ENCODE peak calls at places on chromosomes 7 and 10, in eight cellular contexts. One of them, this sample, is unnamed.

GRCh38 chr10:110007171-110007700 is 548 bp upstream of the ADD3 start:
- DNase-seq in naive thymus-derived CD4-positive, alpha-beta T cell: peak
- DNase-seq in left lung: peak
- DNase-seq in cardiac fibroblast: no peak
- DNase-seq in SK-N-SH: no peak
- DNase-seq in BJ: no peak
- DNase-seq in adrenal gland: no peak
- DNase-seq in fibroblast of the aortic adventitia: no peak
- DNase-seq in this sample: no peak

GRCh38 chr10:32692174-32692573 is 246.2 kb downstream of the CCDC7 start:
- DNase-seq in naive thymus-derived CD4-positive, alpha-beta T cell: no peak
- DNase-seq in left lung: no peak
- DNase-seq in cardiac fibroblast: peak
- DNase-seq in SK-N-SH: no peak
- DNase-seq in BJ: no peak
- DNase-seq in adrenal gland: no peak
- DNase-seq in fibroblast of the aortic adventitia: peak
- DNase-seq in this sample: peak

GRCh38 chr7:29255839-29256782 is 61.5 kb downstream of the CHN2 start:
- DNase-seq in naive thymus-derived CD4-positive, alpha-beta T cell: no peak
- DNase-seq in left lung: no peak
- DNase-seq in cardiac fibroblast: peak
- DNase-seq in SK-N-SH: no peak
- DNase-seq in BJ: no peak
- DNase-seq in adrenal gland: no peak
- DNase-seq in fibroblast of the aortic adventitia: peak
- DNase-seq in this sample: no peak

GRCh38 chr10:116324227-116324950 is at the start of gene CCDC172:
- DNase-seq in naive thymus-derived CD4-positive, alpha-beta T cell: no peak
- DNase-seq in left lung: no peak
- DNase-seq in cardiac fibroblast: no peak
- DNase-seq in SK-N-SH: no peak
- DNase-seq in BJ: no peak
- DNase-seq in adrenal gland: no peak
- DNase-seq in fibroblast of the aortic adventitia: no peak
- DNase-seq in this sample: no peak

GRCh38 chr7:117873056-117873932 is at the start of gene CTTNBP2:
- DNase-seq in naive thymus-derived CD4-positive, alpha-beta T cell: peak
- DNase-seq in left lung: peak
- DNase-seq in cardiac fibroblast: peak
- DNase-seq in SK-N-SH: peak
- DNase-seq in BJ: no peak
- DNase-seq in adrenal gland: peak
- DNase-seq in fibroblast of the aortic adventitia: peak
- DNase-seq in this sample: peak

GRCh38 chr7:74480861-74481417 is 27.2 kb downstream of the GTF2IRD1 start:
- DNase-seq in naive thymus-derived CD4-positive, alpha-beta T cell: no peak
- DNase-seq in left lung: peak
- DNase-seq in cardiac fibroblast: peak
- DNase-seq in SK-N-SH: no peak
- DNase-seq in BJ: peak
- DNase-seq in adrenal gland: peak
- DNase-seq in fibroblast of the aortic adventitia: peak
- DNase-seq in this sample: no peak

GRCh38 chr7:141408440-141408839 is 142.8 kb upstream of the AGK start:
- DNase-seq in naive thymus-derived CD4-positive, alpha-beta T cell: no peak
- DNase-seq in left lung: no peak
- DNase-seq in cardiac fibroblast: no peak
- DNase-seq in SK-N-SH: no peak
- DNase-seq in BJ: no peak
- DNase-seq in adrenal gland: no peak
- DNase-seq in fibroblast of the aortic adventitia: no peak
- DNase-seq in this sample: no peak

GRCh38 chr10:110462308-110463095 is 35.2 kb upstream of the DUSP5 start:
- DNase-seq in naive thymus-derived CD4-positive, alpha-beta T cell: peak
- DNase-seq in left lung: no peak
- DNase-seq in cardiac fibroblast: no peak
- DNase-seq in SK-N-SH: no peak
- DNase-seq in BJ: no peak
- DNase-seq in adrenal gland: no peak
- DNase-seq in fibroblast of the aortic adventitia: no peak
- DNase-seq in this sample: no peak

GRCh38 chr10:79347894-79348639 is 798 bp downstream of the PPIF start:
- DNase-seq in naive thymus-derived CD4-positive, alpha-beta T cell: peak
- DNase-seq in left lung: peak
- DNase-seq in cardiac fibroblast: peak
- DNase-seq in SK-N-SH: peak
- DNase-seq in BJ: no peak
- DNase-seq in adrenal gland: peak
- DNase-seq in fibroblast of the aortic adventitia: peak
- DNase-seq in this sample: peak

GRCh38 chr10:6221971-6222751 is 19.4 kb downstream of the PFKFB3 start:
- DNase-seq in naive thymus-derived CD4-positive, alpha-beta T cell: no peak
- DNase-seq in left lung: no peak
- DNase-seq in cardiac fibroblast: no peak
- DNase-seq in SK-N-SH: peak
- DNase-seq in BJ: no peak
- DNase-seq in adrenal gland: no peak
- DNase-seq in fibroblast of the aortic adventitia: peak
- DNase-seq in this sample: no peak

GRCh38 chr10:68023292-68023691 is 51.8 kb downstream of the HERC4 start:
- DNase-seq in naive thymus-derived CD4-positive, alpha-beta T cell: no peak
- DNase-seq in left lung: no peak
- DNase-seq in cardiac fibroblast: no peak
- DNase-seq in SK-N-SH: no peak
- DNase-seq in BJ: no peak
- DNase-seq in adrenal gland: no peak
- DNase-seq in fibroblast of the aortic adventitia: no peak
- DNase-seq in this sample: no peak

GRCh38 chr7:27151341-27151944 is 940 bp downstream of the HOXA3 start:
- DNase-seq in naive thymus-derived CD4-positive, alpha-beta T cell: no peak
- DNase-seq in left lung: peak
- DNase-seq in cardiac fibroblast: no peak
- DNase-seq in SK-N-SH: no peak
- DNase-seq in BJ: no peak
- DNase-seq in adrenal gland: no peak
- DNase-seq in fibroblast of the aortic adventitia: no peak
- DNase-seq in this sample: no peak

GRCh38 chr7:133853706-133854276 is 273.3 kb upstream of the LRGUK start:
- DNase-seq in naive thymus-derived CD4-positive, alpha-beta T cell: no peak
- DNase-seq in left lung: no peak
- DNase-seq in cardiac fibroblast: peak
- DNase-seq in SK-N-SH: peak
- DNase-seq in BJ: peak
- DNase-seq in adrenal gland: no peak
- DNase-seq in fibroblast of the aortic adventitia: peak
- DNase-seq in this sample: peak

GRCh38 chr10:11706911-11707567 is 35.1 kb upstream of the ECHDC3 start:
- DNase-seq in naive thymus-derived CD4-positive, alpha-beta T cell: no peak
- DNase-seq in left lung: no peak
- DNase-seq in cardiac fibroblast: no peak
- DNase-seq in SK-N-SH: no peak
- DNase-seq in BJ: no peak
- DNase-seq in adrenal gland: no peak
- DNase-seq in fibroblast of the aortic adventitia: no peak
- DNase-seq in this sample: no peak

GRCh38 chr7:151060416-151061234 is 1.2 kb downstream of the SLC4A2 start:
- DNase-seq in naive thymus-derived CD4-positive, alpha-beta T cell: peak
- DNase-seq in left lung: peak
- DNase-seq in cardiac fibroblast: peak
- DNase-seq in SK-N-SH: peak
- DNase-seq in BJ: no peak
- DNase-seq in adrenal gland: no peak
- DNase-seq in fibroblast of the aortic adventitia: peak
- DNase-seq in this sample: no peak

GRCh38 chr10:90968448-90969086 is 47.7 kb upstream of the ANKRD1 start:
- DNase-seq in naive thymus-derived CD4-positive, alpha-beta T cell: no peak
- DNase-seq in left lung: no peak
- DNase-seq in cardiac fibroblast: peak
- DNase-seq in SK-N-SH: peak
- DNase-seq in BJ: peak
- DNase-seq in adrenal gland: peak
- DNase-seq in fibroblast of the aortic adventitia: peak
- DNase-seq in this sample: peak

GRCh38 chr10:110447886-110448285 is 49.8 kb upstream of the DUSP5 start:
- DNase-seq in naive thymus-derived CD4-positive, alpha-beta T cell: no peak
- DNase-seq in left lung: no peak
- DNase-seq in cardiac fibroblast: no peak
- DNase-seq in SK-N-SH: no peak
- DNase-seq in BJ: no peak
- DNase-seq in adrenal gland: no peak
- DNase-seq in fibroblast of the aortic adventitia: no peak
- DNase-seq in this sample: no peak

GRCh38 chr10:11875499-11876281 is 52.5 kb downstream of the PROSER2 start:
- DNase-seq in naive thymus-derived CD4-positive, alpha-beta T cell: no peak
- DNase-seq in left lung: peak
- DNase-seq in cardiac fibroblast: peak
- DNase-seq in SK-N-SH: no peak
- DNase-seq in BJ: peak
- DNase-seq in adrenal gland: peak
- DNase-seq in fibroblast of the aortic adventitia: peak
- DNase-seq in this sample: peak

GRCh38 chr7:86328801-86329433 is 314.8 kb upstream of the GRM3 start:
- DNase-seq in naive thymus-derived CD4-positive, alpha-beta T cell: no peak
- DNase-seq in left lung: no peak
- DNase-seq in cardiac fibroblast: no peak
- DNase-seq in SK-N-SH: no peak
- DNase-seq in BJ: no peak
- DNase-seq in adrenal gland: no peak
- DNase-seq in fibroblast of the aortic adventitia: no peak
- DNase-seq in this sample: no peak
- H3K4me3 ChIP-seq in naive thymus-derived CD4-positive, alpha-beta T cell: no peak
- H3K4me3 ChIP-seq in left lung: no peak
- H3K4me3 ChIP-seq in cardiac fibroblast: no peak
- H3K4me3 ChIP-seq in SK-N-SH: no peak
- H3K4me3 ChIP-seq in BJ: no peak
- H3K4me3 ChIP-seq in adrenal gland: no peak
- H3K4me3 ChIP-seq in fibroblast of the aortic adventitia: no peak
- H3K4me3 ChIP-seq in this sample: no peak

DNA sequence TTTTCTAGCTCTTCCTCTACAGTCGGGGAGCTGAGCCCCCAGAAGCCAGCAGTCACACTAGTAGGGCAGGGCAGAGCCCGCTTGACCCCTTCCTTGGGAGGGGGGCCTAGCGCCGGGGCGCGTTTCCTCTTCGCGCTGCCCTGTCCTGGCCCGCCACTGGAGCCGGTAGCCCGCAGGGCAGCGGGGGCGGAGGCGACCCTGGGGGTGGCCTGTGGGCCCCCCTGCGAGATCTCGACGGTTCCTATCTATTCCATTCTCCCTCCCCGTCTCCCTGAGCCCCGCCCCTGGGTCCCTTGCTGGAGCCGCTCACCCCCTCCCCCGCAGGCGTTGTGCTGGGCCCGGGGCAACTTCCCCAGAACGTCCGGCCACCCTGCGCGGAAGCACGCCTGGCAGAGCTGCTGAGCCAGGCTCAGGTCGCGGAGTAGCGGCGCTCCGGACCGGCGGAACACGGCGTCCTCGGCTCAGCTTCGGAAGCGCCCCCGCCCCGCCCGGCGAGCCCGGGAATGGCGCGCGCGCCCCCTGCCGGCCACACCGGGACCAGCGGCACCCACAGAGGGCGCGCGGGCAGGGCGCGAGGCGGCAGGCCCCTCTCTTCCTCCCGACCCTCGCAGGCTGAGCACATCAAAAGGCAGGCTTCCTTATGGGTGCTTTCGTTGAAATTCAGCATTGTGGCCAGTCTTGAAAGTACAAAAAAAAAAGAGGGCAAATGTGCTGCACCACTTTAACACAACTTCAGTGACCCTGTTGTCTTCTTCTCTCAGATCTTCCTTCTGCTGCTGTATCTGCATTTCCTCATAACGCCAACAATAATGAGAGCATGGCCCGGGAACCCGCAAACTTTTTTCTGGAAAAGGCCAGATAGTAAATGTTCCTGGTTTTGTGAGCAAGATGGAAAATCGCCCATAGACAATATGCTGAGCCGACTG is 327.6 kb downstream of the TNS3 start:
- DNase-seq in naive thymus-derived CD4-positive, alpha-beta T cell: peak
- DNase-seq in left lung: peak
- DNase-seq in cardiac fibroblast: peak
- DNase-seq in SK-N-SH: peak
- DNase-seq in BJ: no peak
- DNase-seq in adrenal gland: peak
- DNase-seq in fibroblast of the aortic adventitia: peak
- DNase-seq in this sample: no peak
- H3K4me3 ChIP-seq in naive thymus-derived CD4-positive, alpha-beta T cell: no peak
- H3K4me3 ChIP-seq in left lung: peak
- H3K4me3 ChIP-seq in cardiac fibroblast: peak
- H3K4me3 ChIP-seq in SK-N-SH: peak
- H3K4me3 ChIP-seq in BJ: peak
- H3K4me3 ChIP-seq in adrenal gland: peak
- H3K4me3 ChIP-seq in fibroblast of the aortic adventitia: peak
- H3K4me3 ChIP-seq in this sample: peak

GRCh38 chr7:98618786-98619185 is 1.7 kb downstream of the NPTX2 start:
- DNase-seq in naive thymus-derived CD4-positive, alpha-beta T cell: no peak
- DNase-seq in left lung: no peak
- DNase-seq in cardiac fibroblast: peak
- DNase-seq in SK-N-SH: no peak
- DNase-seq in BJ: no peak
- DNase-seq in adrenal gland: peak
- DNase-seq in fibroblast of the aortic adventitia: peak
- DNase-seq in this sample: no peak

GRCh38 chr7:98616381-98617050 is 569 bp upstream of the NPTX2 start:
- DNase-seq in naive thymus-derived CD4-positive, alpha-beta T cell: no peak
- DNase-seq in left lung: no peak
- DNase-seq in cardiac fibroblast: no peak
- DNase-seq in SK-N-SH: no peak
- DNase-seq in BJ: no peak
- DNase-seq in adrenal gland: peak
- DNase-seq in fibroblast of the aortic adventitia: no peak
- DNase-seq in this sample: no peak

GRCh38 chr7:98619450-98620321 is 2.6 kb downstream of the NPTX2 start:
- DNase-seq in naive thymus-derived CD4-positive, alpha-beta T cell: no peak
- DNase-seq in left lung: no peak
- DNase-seq in cardiac fibroblast: peak
- DNase-seq in SK-N-SH: peak
- DNase-seq in BJ: no peak
- DNase-seq in adrenal gland: peak
- DNase-seq in fibroblast of the aortic adventitia: peak
- DNase-seq in this sample: peak

GRCh38 chr7:98617960-98618418 is 904 bp downstream of the NPTX2 start:
- DNase-seq in naive thymus-derived CD4-positive, alpha-beta T cell: no peak
- DNase-seq in left lung: no peak
- DNase-seq in cardiac fibroblast: no peak
- DNase-seq in SK-N-SH: peak
- DNase-seq in BJ: no peak
- DNase-seq in adrenal gland: peak
- DNase-seq in fibroblast of the aortic adventitia: no peak
- DNase-seq in this sample: no peak

GRCh38 chr7:98617051-98617959 is at the start of gene NPTX2:
- DNase-seq in naive thymus-derived CD4-positive, alpha-beta T cell: no peak
- DNase-seq in left lung: no peak
- DNase-seq in cardiac fibroblast: peak
- DNase-seq in SK-N-SH: peak
- DNase-seq in BJ: no peak
- DNase-seq in adrenal gland: peak
- DNase-seq in fibroblast of the aortic adventitia: peak
- DNase-seq in this sample: no peak
- H3K4me3 ChIP-seq in naive thymus-derived CD4-positive, alpha-beta T cell: no peak
- H3K4me3 ChIP-seq in left lung: no peak
- H3K4me3 ChIP-seq in cardiac fibroblast: no peak
- H3K4me3 ChIP-seq in SK-N-SH: peak
- H3K4me3 ChIP-seq in BJ: peak
- H3K4me3 ChIP-seq in adrenal gland: peak
- H3K4me3 ChIP-seq in fibroblast of the aortic adventitia: peak
- H3K4me3 ChIP-seq in this sample: peak

GRCh38 chr7:76283254-76284159 is 19.0 kb upstream of the HSPB1 start:
- DNase-seq in naive thymus-derived CD4-positive, alpha-beta T cell: no peak
- DNase-seq in left lung: no peak
- DNase-seq in cardiac fibroblast: no peak
- DNase-seq in SK-N-SH: no peak
- DNase-seq in BJ: no peak
- DNase-seq in adrenal gland: no peak
- DNase-seq in fibroblast of the aortic adventitia: no peak
- DNase-seq in this sample: no peak
- H3K4me3 ChIP-seq in naive thymus-derived CD4-positive, alpha-beta T cell: no peak
- H3K4me3 ChIP-seq in left lung: no peak
- H3K4me3 ChIP-seq in cardiac fibroblast: no peak
- H3K4me3 ChIP-seq in SK-N-SH: no peak
- H3K4me3 ChIP-seq in BJ: peak
- H3K4me3 ChIP-seq in adrenal gland: peak
- H3K4me3 ChIP-seq in fibroblast of the aortic adventitia: no peak
- H3K4me3 ChIP-seq in this sample: peak

This sample was measured in skeletal muscle cell.